ENCODE peak calls at places on chromosomes 6 and 20, in four cellular contexts. One of them, this sample, is unnamed.

GRCh38 chr20:33276303-33277113 is 6.5 kb upstream of the BPIFB1 start:
- ATAC-seq in upper lobe of left lung: no peak
- ATAC-seq in HepG2: peak
- ATAC-seq in K562: no peak
- ATAC-seq in this sample: no peak

GRCh38 chr20:58877374-58878360 is 25.2 kb downstream of the GNAS start:
- ATAC-seq in upper lobe of left lung: no peak
- ATAC-seq in HepG2: peak
- ATAC-seq in K562: no peak
- ATAC-seq in this sample: no peak

GRCh38 chr6:49453221-49453620 is 9.8 kb downstream of the MMUT start:
- ATAC-seq in upper lobe of left lung: no peak
- ATAC-seq in HepG2: peak
- ATAC-seq in K562: peak
- ATAC-seq in this sample: no peak

GRCh38 chr6:3414704-3415453 is 42.0 kb downstream of the SLC22A23 start:
- ATAC-seq in upper lobe of left lung: no peak
- ATAC-seq in HepG2: peak
- ATAC-seq in K562: peak
- ATAC-seq in this sample: no peak

GRCh38 chr6:144064831-144065668 is 30.3 kb downstream of the SF3B5 start:
- ATAC-seq in upper lobe of left lung: peak
- ATAC-seq in HepG2: no peak
- ATAC-seq in K562: no peak
- ATAC-seq in this sample: no peak

GRCh38 chr6:158472453-158472852 is 87.4 kb upstream of the TMEM181 start:
- ATAC-seq in upper lobe of left lung: no peak
- ATAC-seq in HepG2: no peak
- ATAC-seq in K562: no peak
- ATAC-seq in this sample: no peak

GRCh38 chr6:159467473-159468041 is 225.5 kb downstream of the SOD2 start:
- ATAC-seq in upper lobe of left lung: peak
- ATAC-seq in HepG2: no peak
- ATAC-seq in K562: no peak
- ATAC-seq in this sample: no peak

GRCh38 chr20:42961771-42962170 is 227.9 kb downstream of the PTPRT start:
- ATAC-seq in upper lobe of left lung: no peak
- ATAC-seq in HepG2: no peak
- ATAC-seq in K562: no peak
- ATAC-seq in this sample: no peak

GRCh38 chr6:163390770-163391169 is 23.7 kb upstream of the QKI start:
- ATAC-seq in upper lobe of left lung: no peak
- ATAC-seq in HepG2: no peak
- ATAC-seq in K562: no peak
- ATAC-seq in this sample: no peak

GRCh38 chr6:44704240-44705150 is 317.0 kb downstream of the CDC5L start:
- ATAC-seq in upper lobe of left lung: no peak
- ATAC-seq in HepG2: no peak
- ATAC-seq in K562: no peak
- ATAC-seq in this sample: no peak

GRCh38 chr6:163347021-163347446 is 67.5 kb upstream of the QKI start:
- ATAC-seq in upper lobe of left lung: no peak
- ATAC-seq in HepG2: no peak
- ATAC-seq in K562: peak
- ATAC-seq in this sample: no peak

GRCh38 chr20:46199198-46199597 is 81.1 kb downstream of the CD40 start:
- ATAC-seq in upper lobe of left lung: no peak
- ATAC-seq in HepG2: peak
- ATAC-seq in K562: peak
- ATAC-seq in this sample: no peak

GRCh38 chr6:16706029-16706428 is 55.2 kb downstream of the ATXN1 start:
- ATAC-seq in upper lobe of left lung: no peak
- ATAC-seq in HepG2: peak
- ATAC-seq in K562: no peak
- ATAC-seq in this sample: no peak

GRCh38 chr20:57275334-57275733 is 8.9 kb upstream of the BMP7 start:
- ATAC-seq in upper lobe of left lung: no peak
- ATAC-seq in HepG2: no peak
- ATAC-seq in K562: no peak
- ATAC-seq in this sample: no peak

GRCh38 chr6:133673056-133673455 is 215.9 kb upstream of the TCF21 start:
- ATAC-seq in upper lobe of left lung: no peak
- ATAC-seq in HepG2: no peak
- ATAC-seq in K562: no peak
- ATAC-seq in this sample: no peak

GRCh38 chr6:144334150-144334708 is 49.1 kb downstream of the UTRN start:
- ATAC-seq in upper lobe of left lung: peak
- ATAC-seq in HepG2: no peak
- ATAC-seq in K562: peak
- ATAC-seq in this sample: peak

GRCh38 chr20:33443512-33444239 is at the start of gene SNTA1:
- ATAC-seq in upper lobe of left lung: peak
- ATAC-seq in HepG2: peak
- ATAC-seq in K562: peak
- ATAC-seq in this sample: peak

GRCh38 chr6:46234700-46235099 is 63.9 kb upstream of the ENPP5 start:
- ATAC-seq in upper lobe of left lung: no peak
- ATAC-seq in HepG2: no peak
- ATAC-seq in K562: no peak
- ATAC-seq in this sample: no peak

GRCh38 chr6:107179004-107179403 is 63.7 kb upstream of the BEND3 start:
- ATAC-seq in upper lobe of left lung: no peak
- ATAC-seq in HepG2: no peak
- ATAC-seq in K562: no peak
- ATAC-seq in this sample: no peak

GRCh38 chr6:164109770-164110140 is 695.2 kb downstream of the QKI start:
- ATAC-seq in upper lobe of left lung: peak
- ATAC-seq in HepG2: peak
- ATAC-seq in K562: no peak
- ATAC-seq in this sample: no peak

GRCh38 chr6:158207452-158207788 is 39.3 kb downstream of the GTF2H5 start:
- ATAC-seq in upper lobe of left lung: no peak
- ATAC-seq in HepG2: peak
- ATAC-seq in K562: no peak
- ATAC-seq in this sample: no peak

GRCh38 chr6:132333639-132334516 is 67.4 kb downstream of the MOXD1 start:
- ATAC-seq in upper lobe of left lung: peak
- ATAC-seq in HepG2: peak
- ATAC-seq in K562: no peak
- ATAC-seq in this sample: peak

GRCh38 chr6:113774122-113774835 is 82.9 kb upstream of the MARCKS start:
- ATAC-seq in upper lobe of left lung: peak
- ATAC-seq in HepG2: no peak
- ATAC-seq in K562: no peak
- ATAC-seq in this sample: no peak

GRCh38 chr6:143299253-143300166 is 151.0 kb downstream of the ADAT2 start:
- ATAC-seq in upper lobe of left lung: no peak
- ATAC-seq in HepG2: peak
- ATAC-seq in K562: peak
- ATAC-seq in this sample: no peak

GRCh38 chr6:15505463-15505918 is 157.3 kb downstream of the DTNBP1 start:
- ATAC-seq in upper lobe of left lung: no peak
- ATAC-seq in HepG2: peak
- ATAC-seq in K562: no peak
- ATAC-seq in this sample: no peak

GRCh38 chr6:130191376-130191702 is 31.4 kb downstream of the SAMD3 start:
- ATAC-seq in upper lobe of left lung: no peak
- ATAC-seq in HepG2: no peak
- ATAC-seq in K562: no peak
- ATAC-seq in this sample: no peak

GRCh38 chr6:167689751-167690150 is 137.0 kb upstream of the AFDN start:
- ATAC-seq in upper lobe of left lung: no peak
- ATAC-seq in HepG2: no peak
- ATAC-seq in K562: no peak
- ATAC-seq in this sample: no peak

GRCh38 chr6:158644227-158645063 is at the start of gene DYNLT1:
- ATAC-seq in upper lobe of left lung: peak
- ATAC-seq in HepG2: peak
- ATAC-seq in K562: peak
- ATAC-seq in this sample: peak

GRCh38 chr20:47089151-47089550 is 194.5 kb downstream of the EYA2 start:
- ATAC-seq in upper lobe of left lung: no peak
- ATAC-seq in HepG2: peak
- ATAC-seq in K562: no peak
- ATAC-seq in this sample: no peak

GRCh38 chr6:51868591-51869355 is 218.6 kb downstream of the PKHD1 start:
- ATAC-seq in upper lobe of left lung: no peak
- ATAC-seq in HepG2: no peak
- ATAC-seq in K562: no peak
- ATAC-seq in this sample: no peak

GRCh38 chr6:18469486-18469885 is 82.3 kb downstream of the RNF144B start:
- ATAC-seq in upper lobe of left lung: no peak
- ATAC-seq in HepG2: no peak
- ATAC-seq in K562: no peak
- ATAC-seq in this sample: no peak

GRCh38 chr20:43188234-43188653 is 1.5 kb downstream of the PTPRT start:
- ATAC-seq in upper lobe of left lung: no peak
- ATAC-seq in HepG2: no peak
- ATAC-seq in K562: no peak
- ATAC-seq in this sample: no peak

GRCh38 chr20:63082939-63083735 is 76.4 kb upstream of the BHLHE23 start:
- ATAC-seq in upper lobe of left lung: no peak
- ATAC-seq in HepG2: no peak
- ATAC-seq in K562: no peak
- ATAC-seq in this sample: no peak

GRCh38 chr20:41205313-41205712 is 68.0 kb downstream of the PLCG1 start:
- ATAC-seq in upper lobe of left lung: no peak
- ATAC-seq in HepG2: no peak
- ATAC-seq in K562: no peak
- ATAC-seq in this sample: no peak

GRCh38 chr6:31888281-31889258 is 8.9 kb downstream of the EHMT2 start:
- ATAC-seq in upper lobe of left lung: peak
- ATAC-seq in HepG2: peak
- ATAC-seq in K562: peak
- ATAC-seq in this sample: no peak

GRCh38 chr6:130893277-130893676 is 66.1 kb downstream of the SMLR1 start:
- ATAC-seq in upper lobe of left lung: peak
- ATAC-seq in HepG2: no peak
- ATAC-seq in K562: no peak
- ATAC-seq in this sample: no peak

GRCh38 chr6:118905851-118906250 is 11.9 kb downstream of the ASF1A start:
- ATAC-seq in upper lobe of left lung: no peak
- ATAC-seq in HepG2: no peak
- ATAC-seq in K562: no peak
- ATAC-seq in this sample: no peak

DNA sequence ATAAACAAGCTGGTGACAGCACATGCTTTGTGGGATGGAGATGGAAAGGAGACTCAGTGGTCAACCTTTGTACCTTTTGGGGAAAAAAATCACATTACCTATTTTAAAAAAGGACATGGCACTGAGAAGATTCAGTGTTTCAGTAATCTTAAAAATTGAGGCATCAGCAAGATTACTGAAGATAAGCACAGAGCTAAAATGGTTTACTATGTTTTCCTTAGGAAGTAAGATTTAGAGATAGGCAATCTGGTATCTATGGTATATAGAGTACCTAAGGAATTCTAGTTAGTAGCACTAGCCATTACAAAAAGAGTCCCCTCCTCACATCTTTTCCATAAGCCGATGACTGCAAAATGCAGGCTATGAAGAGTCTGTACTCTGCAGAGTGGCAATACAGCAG is 35.7 kb downstream of the TOMM6 start:
- ATAC-seq in upper lobe of left lung: no peak
- ATAC-seq in HepG2: no peak
- ATAC-seq in K562: no peak
- ATAC-seq in this sample: no peak
- TF ChIP-seq EP300 in upper lobe of left lung: no peak
- TF ChIP-seq EP300 in HepG2: no peak
- TF ChIP-seq EP300 in K562: no peak
- TF ChIP-seq EP300 in this sample: no peak

DNA sequence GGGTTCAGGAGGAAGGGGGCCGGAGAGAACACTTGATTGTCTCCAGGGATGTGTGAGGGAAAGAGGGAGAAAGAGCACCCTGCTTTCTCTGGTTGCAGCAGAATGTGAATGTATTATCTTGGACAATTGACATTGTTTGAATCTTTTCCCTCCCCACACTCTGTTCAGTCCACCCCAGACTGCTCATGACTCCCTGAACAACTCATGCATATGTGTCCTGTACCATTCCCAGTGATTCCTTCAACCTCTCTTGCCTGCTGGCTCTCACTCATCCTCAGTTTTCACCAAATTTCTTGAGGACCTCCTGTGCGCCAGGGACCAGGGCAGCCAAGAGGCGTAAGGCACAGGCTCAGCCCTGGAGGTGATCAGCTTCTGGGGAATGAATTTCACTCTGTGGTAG is 5.4 kb downstream of the NOX3 start:
- ATAC-seq in upper lobe of left lung: no peak
- ATAC-seq in HepG2: peak
- ATAC-seq in K562: no peak
- ATAC-seq in this sample: no peak
- H3K4me3 ChIP-seq in upper lobe of left lung: no peak
- H3K4me3 ChIP-seq in HepG2: no peak
- H3K4me3 ChIP-seq in K562: no peak
- H3K4me3 ChIP-seq in this sample: no peak

GRCh38 chr20:36862857-36863668 is 12.9 kb upstream of the TLDC2 start:
- ATAC-seq in upper lobe of left lung: no peak
- ATAC-seq in HepG2: no peak
- ATAC-seq in K562: no peak
- ATAC-seq in this sample: peak

GRCh38 chr20:36860339-36860738 is 15.6 kb upstream of the TLDC2 start:
- ATAC-seq in upper lobe of left lung: no peak
- ATAC-seq in HepG2: no peak
- ATAC-seq in K562: no peak
- ATAC-seq in this sample: no peak

GRCh38 chr20:36861625-36861874 is 14.4 kb upstream of the TLDC2 start:
- ATAC-seq in upper lobe of left lung: no peak
- ATAC-seq in HepG2: no peak
- ATAC-seq in K562: no peak
- ATAC-seq in this sample: no peak

GRCh38 chr20:36860811-36861624 is 14.9 kb upstream of the TLDC2 start:
- ATAC-seq in upper lobe of left lung: no peak
- ATAC-seq in HepG2: no peak
- ATAC-seq in K562: no peak
- ATAC-seq in this sample: no peak

GRCh38 chr20:36861875-36862801 is 13.8 kb upstream of the TLDC2 start:
- ATAC-seq in upper lobe of left lung: peak
- ATAC-seq in HepG2: peak
- ATAC-seq in K562: peak
- ATAC-seq in this sample: peak
- TF ChIP-seq POLR2A in upper lobe of left lung: peak
- TF ChIP-seq POLR2A in HepG2: peak
- TF ChIP-seq POLR2A in K562: peak
- TF ChIP-seq POLR2A in this sample: peak

GRCh38 chr20:51562334-51563140 is 20.0 kb upstream of the NFATC2 start:
- ATAC-seq in upper lobe of left lung: peak
- ATAC-seq in HepG2: peak
- ATAC-seq in K562: peak
- ATAC-seq in this sample: peak
- TF ChIP-seq EP300 in upper lobe of left lung: no peak
- TF ChIP-seq EP300 in HepG2: no peak
- TF ChIP-seq EP300 in K562: no peak
- TF ChIP-seq EP300 in this sample: no peak

This sample was measured in gastroesophageal sphincter.